ENCODE peak calls at places on chromosomes 7 and 10, in four cellular contexts. T is GOT3, W is small intestine, A is GM04504. Z is an unnamed sample.

GRCh38 chr10:101812606-101813005 is 5.6 kb downstream of the OGA start:
- DNase-seq in A (no peak), W (no peak), T (no peak), Z (no peak)

GRCh38 chr7:40356871-40357676 is 222.3 kb downstream of the SUGCT start:
- DNase-seq in T (no peak), W (no peak), A (no peak), Z (no peak)

GRCh38 chr7:143882020-143882610 is 19.9 kb downstream of the TCAF1 start:
- DNase-seq in T (no peak), W (peak), A (no peak), Z (no peak)

GRCh38 chr10:109770000-109770399 is 153.3 kb downstream of the XPNPEP1 start:
- DNase-seq in A (no peak), T (no peak), W (no peak), Z (no peak)

GRCh38 chr10:13104697-13105096 is 4.7 kb downstream of the OPTN start:
- DNase-seq in W (no peak), A (no peak), T (no peak), Z (no peak)

GRCh38 chr10:62093863-62094291 is 174.8 kb downstream of the RTKN2 start:
- DNase-seq in A (peak), T (no peak), W (no peak), Z (no peak)

GRCh38 chr10:22931948-22932347 is 4.1 kb downstream of the ARMC3 start:
- DNase-seq in T (no peak), W (peak), A (no peak), Z (peak)

GRCh38 chr7:55504093-55504859 is 68.0 kb downstream of the VOPP1 start:
- DNase-seq in A (no peak), W (peak), T (no peak), Z (no peak)

GRCh38 chr10:51808187-51808586 is 108.8 kb upstream of the CSTF2T start:
- DNase-seq in A (no peak), W (no peak), T (no peak), Z (no peak)

GRCh38 chr7:70092314-70093303 is 494.3 kb downstream of the AUTS2 start:
- DNase-seq in W (peak), T (no peak), A (peak), Z (peak)

GRCh38 chr10:108901766-108902365 is 1021.4 kb downstream of the XPNPEP1 start:
- DNase-seq in A (no peak), W (no peak), T (no peak), Z (no peak)

GRCh38 chr7:100476903-100477870 is 1.8 kb downstream of the TSC22D4 start:
- DNase-seq in A (no peak), W (no peak), T (no peak), Z (no peak)

GRCh38 chr7:44150466-44150832 is 9.3 kb upstream of the MYL7 start:
- DNase-seq in T (no peak), W (no peak), A (no peak), Z (no peak)

Z was measured in T1000.